ENCODE peak calls at places on chromosome 17, in eight cellular contexts. M is HCT116, T is A549, K is endothelial cell of umbilical vein, J is GM12878, P is HepG2, E is WTC11, C is SK-N-SH. X is an unnamed sample.

GRCh38 chr17:79850571-79851460 is 11.6 kb upstream of the CBX4 start:
- DNase-seq in E (no peak), C (no peak), J (no peak), M (peak), T (peak), K (no peak), P (no peak), X (peak)

GRCh38 chr17:77769762-77770161 is 188.7 kb upstream of the TNRC6C start:
- DNase-seq in J (no peak), C (no peak), M (no peak), K (no peak), E (no peak), T (no peak), P (no peak), X (no peak)

GRCh38 chr17:7842380-7842949 is 8.4 kb downstream of the KDM6B start:
- DNase-seq in K (peak), P (peak), J (no peak), C (no peak), M (no peak), E (no peak), T (peak), X (peak)

GRCh38 chr17:72555052-72555451 is 434.2 kb downstream of the SOX9 start:
- DNase-seq in P (no peak), C (no peak), J (no peak), M (no peak), E (no peak), T (no peak), K (no peak), X (no peak)

GRCh38 chr17:83046759-83047478 is 32.5 kb upstream of the METRNL start:
- DNase-seq in C (no peak), K (no peak), T (no peak), M (no peak), J (no peak), E (no peak), P (no peak), X (peak)

GRCh38 chr17:81652901-81653771 is 3.2 kb downstream of the PDE6G start:
- DNase-seq in C (peak), P (no peak), E (peak), M (no peak), J (no peak), T (no peak), K (no peak), X (no peak)

GRCh38 chr17:42248351-42249179 is 27.6 kb downstream of the STAT5B start:
- DNase-seq in C (peak), K (peak), P (peak), M (no peak), E (no peak), T (no peak), J (peak), X (peak)

GRCh38 chr17:10415161-10415560 is 6.6 kb downstream of the MYH8 start:
- DNase-seq in K (no peak), C (no peak), J (no peak), E (peak), M (no peak), P (no peak), T (no peak), X (no peak)

GRCh38 chr17:9308069-9308468 is 267.6 kb downstream of the STX8 start:
- DNase-seq in J (no peak), M (no peak), C (no peak), T (no peak), E (no peak), P (no peak), K (no peak), X (no peak)

GRCh38 chr17:77708936-77709335 is 249.6 kb upstream of the TNRC6C start:
- DNase-seq in C (no peak), P (no peak), E (no peak), K (no peak), J (no peak), T (no peak), M (no peak), X (no peak)

GRCh38 chr17:12522743-12523181 is 142.9 kb upstream of the MYOCD start:
- DNase-seq in T (peak), C (no peak), P (peak), E (no peak), K (no peak), M (no peak), J (no peak), X (no peak)

GRCh38 chr17:46868689-46869187 is 17.4 kb downstream of the WNT9B start:
- DNase-seq in M (no peak), C (no peak), J (no peak), E (no peak), P (no peak), K (no peak), T (peak), X (no peak)

GRCh38 chr17:7856081-7856791 is 1.1 kb downstream of the NAA38 start:
- DNase-seq in K (peak), P (no peak), E (no peak), T (no peak), M (no peak), C (peak), J (no peak), X (peak)

GRCh38 chr17:78227455-78227916 is 3.9 kb upstream of the TMEM235 start:
- DNase-seq in C (no peak), T (no peak), E (no peak), M (no peak), J (no peak), P (no peak), K (no peak), X (no peak)

GRCh38 chr17:8210761-8211458 is 535 bp upstream of the AURKB start:
- DNase-seq in M (no peak), K (peak), J (no peak), E (no peak), C (no peak), P (peak), T (no peak), X (no peak)

GRCh38 chr17:16439867-16440351 is 24.5 kb downstream of the TRPV2 start:
- DNase-seq in C (no peak), P (no peak), E (no peak), T (no peak), J (no peak), M (no peak), K (peak), X (peak)

GRCh38 chr17:76736349-76737081 is 616 bp downstream of the SRSF2 start:
- DNase-seq in P (peak), C (peak), K (peak), T (peak), E (peak), J (no peak), M (no peak), X (peak)

GRCh38 chr17:72657467-72658317 is 434.8 kb downstream of the SLC39A11 start:
- DNase-seq in P (peak), E (peak), M (no peak), T (peak), J (no peak), K (no peak), C (no peak), X (no peak)

GRCh38 chr17:56707312-56708219 is 114.1 kb downstream of the NOG start:
- DNase-seq in E (peak), P (no peak), T (no peak), K (no peak), J (no peak), M (no peak), C (no peak), X (no peak)

GRCh38 chr17:63479495-63480184 is 2.8 kb downstream of the ACE start:
- DNase-seq in T (no peak), E (no peak), C (peak), J (no peak), K (no peak), P (no peak), M (no peak), X (no peak)

GRCh38 chr17:66177048-66177447 is 14.9 kb downstream of the CEP112 start:
- DNase-seq in P (no peak), C (no peak), J (no peak), M (no peak), T (no peak), E (no peak), K (no peak), X (no peak)

GRCh38 chr17:78041401-78042179 is 83.1 kb downstream of the TNRC6C start:
- DNase-seq in P (no peak), K (no peak), T (no peak), M (no peak), C (peak), J (no peak), E (no peak), X (no peak)

GRCh38 chr17:26818736-26819135 is 475.2 kb upstream of the WSB1 start:
- DNase-seq in M (peak), T (peak), E (no peak), P (peak), C (no peak), K (peak), J (no peak), X (peak)
- TF ChIP-seq MAX in M (no peak), T (no peak), E (no peak), P (no peak), C (no peak), K (no peak), J (no peak), X (no peak)

GRCh38 chr17:35765731-35766488 is 5.2 kb downstream of the C17orf50 start:
- DNase-seq in C (peak), K (no peak), P (no peak), E (no peak), J (no peak), M (no peak), T (no peak), X (no peak)

GRCh38 chr17:35765086-35765710 is 4.5 kb downstream of the C17orf50 start:
- DNase-seq in M (no peak), J (no peak), K (no peak), P (no peak), C (peak), T (no peak), E (no peak), X (no peak)

GRCh38 chr17:35766489-35766877 is 5.8 kb downstream of the C17orf50 start:
- DNase-seq in K (no peak), M (no peak), E (no peak), C (peak), T (no peak), P (no peak), J (no peak), X (no peak)

GRCh38 chr17:35768796-35769195 is 8.1 kb downstream of the C17orf50 start:
- DNase-seq in K (no peak), J (no peak), T (no peak), P (no peak), M (no peak), E (no peak), C (no peak), X (no peak)

DNA sequence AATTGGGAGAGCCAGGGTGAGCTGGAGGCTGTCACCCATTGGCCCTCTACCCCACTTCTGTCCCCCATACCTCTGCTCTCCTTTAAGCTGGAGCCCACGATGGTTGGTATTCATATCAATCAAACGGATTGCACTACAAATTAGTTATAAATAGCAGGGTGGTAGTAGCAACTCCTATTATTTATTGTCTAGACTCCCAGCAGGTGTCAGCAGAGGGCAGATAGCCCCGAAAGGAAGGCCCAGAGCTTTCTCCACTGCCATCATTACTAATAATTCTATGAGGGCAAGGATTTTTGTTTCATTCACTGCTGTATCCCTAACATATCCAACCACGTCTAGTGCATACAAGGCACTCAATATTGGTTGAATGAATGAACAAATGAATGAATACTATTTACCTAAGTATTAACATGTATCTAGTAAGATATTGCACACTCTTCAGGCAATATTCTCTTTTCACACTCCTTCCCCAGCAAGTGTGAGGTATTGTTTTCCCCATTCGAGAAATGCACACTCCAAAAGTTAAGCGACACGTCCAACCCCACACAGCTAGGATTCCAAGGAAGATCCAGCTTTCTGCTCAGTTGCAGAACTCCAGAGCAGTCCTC is 6.3 kb downstream of the C17orf50 start:
- DNase-seq in T (peak), K (peak), P (no peak), C (peak), M (no peak), E (no peak), J (no peak), X (peak)
- TF ChIP-seq MAX in T (no peak), K (no peak), P (no peak), C (no peak), M (no peak), E (no peak), J (no peak), X (no peak)

GRCh38 chr17:14058051-14058450 is 11.3 kb upstream of the COX10 start:
- DNase-seq in K (no peak), T (no peak), M (no peak), E (no peak), J (no peak), P (no peak), C (no peak), X (no peak)
- TF ChIP-seq MAX in K (no peak), T (no peak), M (no peak), E (no peak), J (no peak), P (no peak), C (no peak), X (no peak)

GRCh38 chr17:33929181-33929724 is 325.8 kb upstream of the CCL2 start:
- DNase-seq in K (no peak), P (no peak), J (no peak), C (no peak), M (no peak), E (peak), T (no peak), X (no peak)

GRCh38 chr17:33924105-33924504 is 331.0 kb upstream of the CCL2 start:
- DNase-seq in J (no peak), M (no peak), P (no peak), E (no peak), T (no peak), K (no peak), C (no peak), X (no peak)

GRCh38 chr17:33925650-33926049 is 329.4 kb upstream of the CCL2 start:
- DNase-seq in K (no peak), E (no peak), M (no peak), J (no peak), T (no peak), P (no peak), C (no peak), X (no peak)

GRCh38 chr17:33922971-33923370 is 332.1 kb upstream of the CCL2 start:
- DNase-seq in C (no peak), T (no peak), K (no peak), M (no peak), J (no peak), P (no peak), E (no peak), X (no peak)

DNA sequence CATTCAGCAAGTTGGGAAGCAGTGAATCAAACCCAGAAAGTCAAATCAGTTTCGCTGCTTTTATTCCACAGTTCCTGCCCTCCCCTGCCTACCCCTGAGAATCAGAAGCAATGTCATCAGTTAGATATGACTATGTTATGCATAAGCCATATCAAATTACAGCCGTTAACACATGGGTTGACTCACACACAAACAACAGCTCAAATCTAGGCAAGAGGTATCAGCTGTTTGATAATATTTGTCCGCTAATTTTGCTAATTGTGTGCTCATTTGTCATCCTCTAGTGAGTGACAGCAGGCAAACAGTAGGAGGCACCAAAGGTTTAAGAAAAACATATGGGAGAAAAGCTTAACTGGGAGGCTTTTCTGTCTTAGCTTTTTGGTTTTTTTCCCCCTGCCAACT is 327.4 kb upstream of the CCL2 start:
- DNase-seq in K (no peak), C (peak), J (no peak), E (no peak), M (no peak), T (no peak), P (no peak), X (peak)
- TF ChIP-seq MAX in K (no peak), C (no peak), J (no peak), E (no peak), M (no peak), T (no peak), P (no peak), X (no peak)

GRCh38 chr17:31509095-31509804 is 117.8 kb downstream of the RAB11FIP4 start:
- DNase-seq in M (no peak), J (no peak), K (no peak), T (no peak), E (no peak), P (no peak), C (no peak), X (no peak)

GRCh38 chr17:31510273-31511175 is 119.0 kb downstream of the RAB11FIP4 start:
- DNase-seq in M (no peak), C (no peak), J (no peak), E (no peak), K (no peak), P (no peak), T (no peak), X (no peak)

GRCh38 chr17:31509805-31510177 is 118.3 kb downstream of the RAB11FIP4 start:
- DNase-seq in C (peak), J (no peak), E (no peak), P (no peak), T (no peak), K (no peak), M (no peak), X (no peak)

GRCh38 chr17:31506517-31506916 is 115.0 kb downstream of the RAB11FIP4 start:
- DNase-seq in M (no peak), T (no peak), P (no peak), C (no peak), E (no peak), J (no peak), K (no peak), X (no peak)

DNA sequence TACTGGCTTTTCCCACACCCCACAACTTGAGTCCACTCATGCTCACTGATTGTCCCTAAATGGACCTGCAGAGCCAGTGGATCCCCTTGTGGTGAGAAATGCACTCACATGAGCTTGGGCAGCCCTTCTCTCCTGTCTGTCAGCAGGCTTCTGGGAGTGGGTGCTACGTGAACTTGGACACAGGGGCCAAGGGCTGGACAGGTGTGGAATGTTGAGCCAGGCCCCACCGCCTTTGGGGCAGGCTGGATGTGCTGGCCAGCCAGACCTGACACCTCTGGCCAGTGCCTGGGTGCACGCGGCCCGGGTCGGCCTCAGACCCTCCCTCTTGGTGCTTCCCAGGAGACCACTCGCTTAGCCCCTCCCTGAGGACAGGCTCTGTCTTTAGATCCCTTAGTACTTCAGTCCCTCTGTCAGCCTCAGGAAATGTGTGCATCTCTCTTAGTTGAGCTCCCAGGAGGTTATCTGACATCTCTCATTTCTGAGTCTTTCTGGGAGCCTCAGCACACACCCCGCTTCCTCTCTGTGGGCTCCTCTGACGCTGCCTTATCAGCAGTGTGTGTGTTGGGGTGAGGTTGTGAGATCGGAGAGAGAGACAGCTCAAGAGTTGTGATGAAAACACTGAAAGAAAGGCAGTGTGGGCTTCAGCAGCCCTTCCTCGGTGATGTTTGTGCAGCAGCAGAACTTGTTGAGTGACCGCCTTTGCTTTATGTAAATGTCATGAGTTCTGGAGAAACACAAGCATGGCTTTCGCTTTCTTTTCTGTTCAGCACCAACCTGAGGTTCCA is 117.0 kb downstream of the RAB11FIP4 start:
- DNase-seq in M (no peak), T (peak), E (peak), J (peak), C (no peak), K (no peak), P (peak), X (no peak)
- TF ChIP-seq MAX in M (no peak), T (no peak), E (peak), J (no peak), C (no peak), K (no peak), P (no peak), X (no peak)

GRCh38 chr17:41184480-41184961 is at the start of gene KRTAP4-1:
- DNase-seq in E (no peak), C (no peak), M (no peak), K (no peak), T (no peak), P (no peak), J (no peak), X (no peak)
- TF ChIP-seq MAX in E (no peak), C (no peak), M (no peak), K (no peak), T (no peak), P (no peak), J (no peak), X (no peak)

GRCh38 chr17:33218657-33219298 is 74.3 kb downstream of the ASIC2 start:
- DNase-seq in T (no peak), K (no peak), M (no peak), P (no peak), C (no peak), J (no peak), E (no peak), X (no peak)
- TF ChIP-seq MAX in T (no peak), K (no peak), M (no peak), P (no peak), C (no peak), J (no peak), E (no peak), X (no peak)

DNA sequence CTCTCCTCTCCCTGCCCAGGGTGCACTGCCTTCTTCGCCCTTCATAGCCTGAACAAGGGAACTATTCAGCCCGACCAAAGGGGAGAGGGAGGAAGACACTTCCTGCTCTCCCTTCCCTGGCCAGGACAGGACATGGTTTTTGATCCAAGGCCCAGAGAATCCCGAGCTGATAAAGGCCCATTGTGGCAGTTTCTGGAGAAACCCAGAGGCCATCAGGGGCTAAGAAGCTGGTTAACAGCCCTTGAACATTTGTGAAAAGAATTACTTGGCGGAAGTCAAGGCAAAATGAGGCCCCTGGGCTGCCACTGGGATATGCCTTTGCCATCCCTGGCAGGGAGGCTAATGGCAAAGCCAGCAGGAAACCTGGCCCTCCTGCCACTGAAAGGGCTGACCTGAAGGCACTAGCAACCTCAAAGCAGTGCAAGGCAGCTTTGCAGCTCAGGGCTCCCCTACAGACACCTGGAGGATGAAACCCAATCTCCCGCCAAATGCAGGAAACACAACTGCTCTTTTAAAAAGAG is 12.7 kb downstream of the PHB1 start:
- DNase-seq in P (no peak), C (no peak), T (no peak), K (no peak), J (no peak), E (no peak), M (no peak), X (no peak)
- TF ChIP-seq MAX in P (no peak), C (no peak), T (no peak), K (no peak), J (no peak), E (no peak), M (no peak), X (no peak)

X was measured in NB4.